ENCODE peak calls at places on chromosomes 4 and X, in nine cellular contexts. S is T-helper 1 cell; L is stimulated activated CD8-positive, alpha-beta memory T cell treated with anti-CD3 and anti-CD28 coated beads, Interleukin-12 subunit alpha, Interleukin-12 subunit beta, amount 100 ng/mL, for 4 hours; A is glutamatergic neuron; O is HL-60; N is substantia nigra; B is hypothalamus; P is stimulated activated CD4-positive, alpha-beta T cell treated with anti-CD3 and anti-CD28 coated beads, Interleukin-2, amount 100 ng/mL, for 48 hours; H is NCI-H510A. C is an unnamed sample.

GRCh38 chr4:98662619-98663225 is 4.3 kb upstream of the TSPAN5 start:
- DNase-seq in H (peak; percentile 5), S (peak; percentile 19), B (no peak), L (peak; percentile 15), O (no peak), P (no peak), N (no peak), A (peak; percentile 20), C (peak; percentile 3)

GRCh38 chr4:111283066-111283677 is 660.3 kb upstream of the PITX2 start:
- DNase-seq in O (peak; percentile 29), B (no peak), P (peak; percentile 38), A (peak; percentile 79), L (no peak), S (no peak), H (no peak), N (peak; percentile 9), C (no peak)

GRCh38 chr4:22688236-22688635 is 4.5 kb upstream of the GBA3 start:
- DNase-seq in N (no peak), A (no peak), P (no peak), O (no peak), B (no peak), S (no peak), L (no peak), H (no peak), C (no peak)

GRCh38 chr4:2416564-2417195 is 1.8 kb downstream of the ZFYVE28 start:
- DNase-seq in A (peak; percentile 47), B (no peak), N (no peak), H (no peak), L (no peak), P (no peak), S (no peak), O (no peak), C (no peak)

GRCh38 chrX:70505451-70505841 is 60.8 kb downstream of the DLG3 start:
- DNase-seq in A (no peak), B (no peak), S (no peak), L (no peak), N (no peak), H (no peak), O (no peak), P (no peak), C (no peak)

GRCh38 chr4:2330119-2331042 is 68.5 kb upstream of the MXD4 start:
- DNase-seq in L (no peak), N (no peak), S (no peak), P (no peak), H (no peak), O (peak; percentile 94), A (no peak), B (no peak), C (no peak)

GRCh38 chr4:28654618-28655017 is 1794.0 kb downstream of the STIM2 start:
- DNase-seq in A (no peak), P (no peak), O (no peak), B (no peak), S (no peak), H (no peak), L (no peak), N (no peak), C (no peak)

GRCh38 chrX:37912286-37912685 is 64.9 kb upstream of the DYNLT3 start:
- DNase-seq in S (no peak), O (no peak), L (no peak), N (no peak), H (no peak), B (no peak), A (no peak), P (no peak), C (no peak)

GRCh38 chr4:163161536-163162205 is 5.0 kb downstream of the NAF1 start:
- DNase-seq in S (no peak), L (no peak), N (no peak), B (no peak), P (no peak), A (no peak), H (no peak), O (no peak), C (no peak)

GRCh38 chr4:120921456-120922389 is 803 bp downstream of the PRDM5 start:
- DNase-seq in A (peak; percentile 70), B (no peak), H (peak; percentile 15), N (peak; percentile 4), O (no peak), S (no peak), L (peak; percentile 27), P (peak; percentile 7), C (peak; percentile 24)

GRCh38 chrX:18964026-18964425 is 19.9 kb downstream of the PHKA2 start:
- DNase-seq in B (no peak), A (no peak), O (no peak), S (no peak), N (no peak), L (no peak), P (no peak), H (no peak), C (no peak)

GRCh38 chr4:98617358-98618047 is 40.9 kb downstream of the TSPAN5 start:
- DNase-seq in B (no peak), P (no peak), N (no peak), O (no peak), S (no peak), A (no peak), H (no peak), L (no peak), C (no peak)

GRCh38 chr4:112511294-112512118 is 4.5 kb downstream of the NEUROG2 start:
- DNase-seq in S (no peak), A (peak; percentile 39), H (no peak), N (no peak), P (no peak), B (no peak), O (no peak), L (no peak), C (no peak)

GRCh38 chr4:154743683-154744340 is at the start of gene LRAT:
- DNase-seq in B (no peak), S (no peak), N (peak; percentile 21), A (peak; percentile 77), O (no peak), P (peak; percentile 33), L (no peak), H (peak; percentile 52), C (peak; percentile 1)

GRCh38 chrX:11543249-11543648 is 122.5 kb downstream of the ARHGAP6 start:
- DNase-seq in P (no peak), B (no peak), L (no peak), O (no peak), A (no peak), H (no peak), S (no peak), N (no peak), C (no peak)

GRCh38 chrX:71454222-71454621 is 78.7 kb upstream of the OGT start:
- DNase-seq in L (no peak), O (no peak), N (no peak), P (no peak), S (no peak), H (no peak), A (no peak), B (no peak), C (no peak)

GRCh38 chrX:70054391-70054790 is 4.7 kb upstream of the AWAT2 start:
- DNase-seq in P (no peak), B (no peak), N (no peak), S (no peak), H (no peak), O (no peak), L (no peak), A (no peak), C (no peak)

GRCh38 chr4:121950680-121951569 is 935 bp downstream of the TRPC3 start:
- DNase-seq in O (no peak), A (peak; percentile 23), P (peak; percentile 13), N (no peak), B (no peak), H (no peak), L (no peak), S (no peak), C (peak; percentile 14)

GRCh38 chr4:58600290-58600689 is 1490.1 kb upstream of the IGFBP7 start:
- DNase-seq in S (no peak), A (no peak), H (no peak), O (no peak), P (no peak), L (no peak), B (no peak), N (no peak), C (no peak)

GRCh38 chr4:768995-769394 is 56.9 kb downstream of the CPLX1 start:
- DNase-seq in P (no peak), H (no peak), S (no peak), L (no peak), B (no peak), A (no peak), O (no peak), N (no peak), C (no peak)

GRCh38 chr4:48237996-48238645 is 31.5 kb downstream of the TEC start:
- DNase-seq in S (no peak), A (no peak), H (no peak), P (no peak), L (no peak), O (no peak), N (no peak), B (no peak), C (no peak)

GRCh38 chrX:65072590-65072989 is 96.3 kb upstream of the ZC4H2 start:
- DNase-seq in N (no peak), P (no peak), H (no peak), O (no peak), L (no peak), B (no peak), S (no peak), A (no peak), C (no peak)

GRCh38 chr4:189279188-189279587 is 661.5 kb upstream of the FRG1 start:
- DNase-seq in H (no peak), N (no peak), P (no peak), A (no peak), S (no peak), B (no peak), L (no peak), O (no peak), C (no peak)

GRCh38 chr4:17336524-17336941 is 175.4 kb downstream of the QDPR start:
- DNase-seq in N (no peak), O (no peak), S (peak; percentile 61), H (no peak), A (no peak), L (peak; percentile 36), P (peak; percentile 34), B (no peak), C (no peak)

GRCh38 chr4:156805696-156806095 is 165.9 kb downstream of the PDGFC start:
- DNase-seq in N (no peak), H (peak; percentile 22), P (no peak), B (no peak), L (no peak), S (no peak), O (no peak), A (peak; percentile 26), C (peak; percentile 50)

GRCh38 chr4:119300388-119301131 is 21.4 kb downstream of the FABP2 start:
- DNase-seq in L (peak; percentile 88), S (peak; percentile 86), O (peak; percentile 65), H (no peak), B (no peak), N (no peak), P (peak; percentile 91), A (peak; percentile 94), C (no peak)

GRCh38 chrX:40151211-40152172 is 53.7 kb upstream of the BCOR start:
- DNase-seq in H (peak; percentile 64), N (no peak), P (no peak), A (peak; percentile 59), B (no peak), O (no peak), S (no peak), L (no peak), C (no peak)

GRCh38 chr4:92299152-92299551 is 4.6 kb upstream of the GRID2 start:
- DNase-seq in L (no peak), N (no peak), S (no peak), B (no peak), H (no peak), A (no peak), O (no peak), P (no peak), C (no peak)

GRCh38 chr4:15147709-15148651 is 145.7 kb downstream of the CPEB2 start:
- DNase-seq in B (no peak), L (no peak), A (no peak), S (no peak), P (no peak), O (no peak), N (peak; percentile 25), H (no peak), C (peak; percentile 83)

GRCh38 chr4:41835321-41835995 is 86.9 kb upstream of the PHOX2B start:
- DNase-seq in P (no peak), S (no peak), L (no peak), O (no peak), A (peak; percentile 51), H (no peak), N (no peak), B (no peak), C (no peak)